ENCODE peak calls at places on chromosome 15, in five cellular contexts. Q, X, E, A and I are unnamed samples.

GRCh38 chr15:68310178-68310810 is 32.7 kb downstream of the FEM1B start:
- DNase-seq in E (no peak), Q (no peak), A (no peak), X (peak), I (peak)

GRCh38 chr15:74791667-74792066 is 9.8 kb downstream of the CSK start:
- DNase-seq in E (no peak), Q (no peak), A (no peak), X (no peak), I (peak)

GRCh38 chr15:31802761-31803160 is 227.6 kb upstream of the CHRNA7 start:
- DNase-seq in X (no peak), Q (no peak), A (no peak), E (no peak), I (no peak)

GRCh38 chr15:31396881-31397560 is 70.4 kb downstream of the KLF13 start:
- DNase-seq in A (peak), Q (no peak), E (peak), X (peak), I (peak)

GRCh38 chr15:78565951-78566774 is 843 bp downstream of the CHRNA5 start:
- DNase-seq in Q (no peak), E (no peak), X (no peak), A (peak), I (no peak)

GRCh38 chr15:100109486-100110035 is 232.2 kb downstream of the ADAMTS17 start:
- DNase-seq in Q (no peak), X (no peak), A (no peak), E (no peak), I (peak)

GRCh38 chr15:32119286-32119685 is 89.0 kb downstream of the CHRNA7 start:
- DNase-seq in Q (no peak), A (no peak), X (no peak), E (no peak), I (peak)

GRCh38 chr15:58934521-58934920 is 1.0 kb upstream of the SLTM start:
- DNase-seq in A (no peak), Q (no peak), E (peak), X (no peak), I (no peak)

GRCh38 chr15:96348112-96349027 is 17.9 kb downstream of the NR2F2 start:
- DNase-seq in Q (no peak), A (no peak), E (no peak), X (no peak), I (no peak)

GRCh38 chr15:74240002-74240568 is 4.0 kb downstream of the CCDC33 start:
- DNase-seq in X (peak), A (peak), E (peak), Q (no peak), I (peak)

GRCh38 chr15:42650208-42651066 is 75.0 kb downstream of the STARD9 start:
- DNase-seq in Q (peak), E (peak), X (peak), A (peak), I (no peak)

GRCh38 chr15:30791239-30791638 is 112.5 kb upstream of the FAN1 start:
- DNase-seq in X (no peak), A (no peak), Q (no peak), E (no peak), I (no peak)

GRCh38 chr15:81166949-81167816 is 29.5 kb upstream of the IL16 start:
- DNase-seq in Q (no peak), E (no peak), A (no peak), X (no peak), I (no peak)

GRCh38 chr15:60093273-60094067 is 89.4 kb downstream of the FOXB1 start:
- DNase-seq in A (peak), X (peak), E (no peak), Q (no peak), I (no peak)

GRCh38 chr15:69104050-69104750 is 56.2 kb upstream of the GLCE start:
- DNase-seq in E (no peak), A (peak), Q (no peak), X (no peak), I (no peak)

GRCh38 chr15:77012868-77013267 is 17.9 kb downstream of the PSTPIP1 start:
- DNase-seq in Q (no peak), E (no peak), A (no peak), X (no peak), I (no peak)

GRCh38 chr15:31133890-31134289 is 32.4 kb upstream of the TRPM1 start:
- DNase-seq in E (no peak), A (no peak), Q (no peak), X (no peak), I (no peak)

GRCh38 chr15:74788716-74789151 is 6.9 kb downstream of the CSK start:
- DNase-seq in A (no peak), X (no peak), E (no peak), Q (no peak), I (peak)

GRCh38 chr15:66622677-66623076 is 56.9 kb upstream of the LCTL start:
- DNase-seq in E (no peak), X (no peak), Q (no peak), A (no peak), I (no peak)

GRCh38 chr15:94322141-94322540 is 90.8 kb downstream of the MCTP2 start:
- DNase-seq in E (no peak), Q (no peak), A (no peak), X (no peak), I (no peak)

GRCh38 chr15:101464999-101465669 is 24.4 kb downstream of the PCSK6 start:
- DNase-seq in A (no peak), E (no peak), Q (no peak), X (no peak), I (no peak)

GRCh38 chr15:72205896-72206676 is 8.5 kb upstream of the GRAMD2A start:
- DNase-seq in E (no peak), A (no peak), Q (no peak), X (no peak), I (no peak)

GRCh38 chr15:93478922-93479321 is 389.9 kb upstream of the RGMA start:
- DNase-seq in X (peak), E (no peak), A (no peak), Q (no peak), I (no peak)

GRCh38 chr15:68114356-68114755 is 60.2 kb downstream of the PIAS1 start:
- DNase-seq in Q (no peak), X (no peak), A (no peak), E (no peak), I (no peak)

GRCh38 chr15:31178705-31179104 is 77.2 kb upstream of the TRPM1 start:
- DNase-seq in Q (no peak), A (no peak), X (no peak), E (no peak), I (no peak)

GRCh38 chr15:77607111-77607893 is 25.4 kb downstream of the LINGO1 start:
- DNase-seq in A (no peak), X (no peak), E (no peak), Q (no peak), I (no peak)

GRCh38 chr15:61794276-61794675 is 266.0 kb downstream of the VPS13C start:
- DNase-seq in X (no peak), A (no peak), Q (no peak), E (no peak), I (no peak)

GRCh38 chr15:82231842-82232241 is 30.7 kb downstream of the EFL1 start:
- DNase-seq in A (peak), Q (no peak), E (no peak), X (no peak), I (no peak)

GRCh38 chr15:37134699-37135131 is 34.4 kb upstream of the MEIS2 start:
- DNase-seq in X (no peak), Q (no peak), E (peak), A (peak), I (no peak)

GRCh38 chr15:38683382-38684242 is 119.0 kb upstream of the RASGRP1 start:
- DNase-seq in E (peak), X (peak), Q (peak), A (peak), I (no peak)

GRCh38 chr15:87609474-87609873 is 647.1 kb downstream of the NTRK3 start:
- DNase-seq in X (no peak), E (no peak), Q (no peak), A (no peak), I (no peak)

GRCh38 chr15:36753173-36753572 is 173.7 kb downstream of the CDIN1 start:
- DNase-seq in E (no peak), A (no peak), X (no peak), Q (no peak), I (no peak)

GRCh38 chr15:60392986-60393811 is 4.6 kb downstream of the ANXA2 start:
- DNase-seq in E (peak), X (peak), A (peak), Q (no peak), I (no peak)

DNA sequence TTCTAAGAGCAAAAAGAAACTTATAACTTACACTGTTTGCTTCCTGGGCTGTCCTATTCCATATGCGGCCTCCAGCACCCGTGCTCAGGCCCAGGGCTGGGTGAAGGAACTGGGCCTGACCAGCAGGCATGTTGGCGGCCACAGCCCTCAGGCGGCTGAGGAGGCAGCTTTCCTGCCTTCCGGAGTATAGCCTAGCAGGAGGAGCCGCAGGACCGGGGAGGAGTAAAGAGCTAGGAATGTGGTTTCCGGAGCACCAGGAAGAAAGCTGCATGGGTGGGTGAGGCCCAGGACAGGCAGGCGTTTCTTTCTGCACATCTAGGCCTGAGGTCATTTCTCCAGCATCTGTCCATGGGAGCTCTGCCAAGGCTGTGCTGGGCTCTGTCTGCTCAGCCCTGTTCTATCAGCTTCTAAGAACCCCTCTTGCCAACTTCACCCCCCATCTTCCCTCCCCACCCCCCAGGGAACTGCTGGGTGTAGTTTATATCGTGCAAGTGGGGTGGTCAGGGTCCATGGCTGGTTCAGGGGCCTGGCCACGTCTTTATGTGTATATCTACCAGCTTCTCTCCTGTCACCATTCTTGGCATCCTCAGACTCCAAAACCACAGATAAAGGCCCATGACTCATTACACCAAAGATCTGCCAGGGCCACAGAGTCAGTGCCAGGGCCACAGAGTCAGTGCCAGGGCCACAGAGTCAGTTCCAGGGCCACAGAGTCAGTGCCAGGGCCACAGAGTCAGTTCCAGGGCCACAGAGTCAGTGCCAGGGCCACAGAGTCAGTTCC is 7.8 kb upstream of the KIF7 start:
- DNase-seq in E (no peak), X (peak), Q (no peak), A (no peak), I (peak)
- TF ChIP-seq POLR2A in E (no peak), X (no peak), Q (no peak), A (no peak), I (no peak)

GRCh38 chr15:98983333-98983732 is 24.3 kb downstream of the PGPEP1L start:
- DNase-seq in Q (no peak), X (peak), E (no peak), A (no peak), I (no peak)
- TF ChIP-seq POLR2AphosphoS5 in Q (no peak), X (peak), E (no peak), A (no peak), I (no peak)

GRCh38 chr15:45166792-45167630 is 20.8 kb downstream of the SHF start:
- DNase-seq in X (peak), E (peak), Q (peak), A (peak), I (peak)
- TF ChIP-seq POLR2A in X (no peak), E (no peak), Q (peak), A (peak), I (peak)

GRCh38 chr15:63069616-63069952 is 27.0 kb downstream of the TPM1 start:
- DNase-seq in X (no peak), A (no peak), Q (no peak), E (no peak), I (no peak)
- TF ChIP-seq POLR2AphosphoS5 in X (no peak), A (no peak), Q (no peak), E (no peak), I (no peak)

DNA sequence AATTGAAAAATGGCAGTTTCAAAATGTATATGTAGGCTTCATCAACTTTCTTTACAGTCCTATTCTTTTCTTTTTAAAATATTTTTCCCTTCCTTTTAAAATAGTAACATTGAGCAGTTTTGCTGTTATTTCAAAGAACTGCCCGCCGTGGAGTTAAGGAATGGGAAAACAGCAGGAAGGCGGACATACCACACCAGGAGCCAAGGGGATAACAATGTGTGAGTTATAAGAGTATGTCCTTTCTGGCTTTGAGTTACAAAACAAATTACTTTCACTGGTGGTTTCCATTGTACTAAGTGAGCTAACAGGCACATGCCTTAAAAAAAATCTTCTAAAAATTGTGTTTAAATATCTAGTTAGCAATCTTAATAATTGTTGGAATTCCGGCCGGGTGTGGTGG is 37.4 kb upstream of the FBXL22 start:
- DNase-seq in Q (no peak), A (no peak), X (no peak), E (no peak), I (no peak)
- TF ChIP-seq POLR2A in Q (no peak), A (no peak), X (no peak), E (no peak), I (no peak)

GRCh38 chr15:22981336-22981840 is 1.2 kb upstream of the CYFIP1 start:
- DNase-seq in E (no peak), Q (no peak), A (no peak), X (no peak), I (peak)

GRCh38 chr15:22978691-22979068 is 1.5 kb downstream of the CYFIP1 start:
- DNase-seq in Q (no peak), A (no peak), E (no peak), X (no peak), I (no peak)

GRCh38 chr15:22979699-22980188 is 424 bp downstream of the CYFIP1 start:
- DNase-seq in E (no peak), Q (no peak), A (no peak), X (no peak), I (peak)

GRCh38 chr15:22979069-22979698 is 984 bp downstream of the CYFIP1 start:
- DNase-seq in E (no peak), A (peak), Q (peak), X (peak), I (peak)

DNA sequence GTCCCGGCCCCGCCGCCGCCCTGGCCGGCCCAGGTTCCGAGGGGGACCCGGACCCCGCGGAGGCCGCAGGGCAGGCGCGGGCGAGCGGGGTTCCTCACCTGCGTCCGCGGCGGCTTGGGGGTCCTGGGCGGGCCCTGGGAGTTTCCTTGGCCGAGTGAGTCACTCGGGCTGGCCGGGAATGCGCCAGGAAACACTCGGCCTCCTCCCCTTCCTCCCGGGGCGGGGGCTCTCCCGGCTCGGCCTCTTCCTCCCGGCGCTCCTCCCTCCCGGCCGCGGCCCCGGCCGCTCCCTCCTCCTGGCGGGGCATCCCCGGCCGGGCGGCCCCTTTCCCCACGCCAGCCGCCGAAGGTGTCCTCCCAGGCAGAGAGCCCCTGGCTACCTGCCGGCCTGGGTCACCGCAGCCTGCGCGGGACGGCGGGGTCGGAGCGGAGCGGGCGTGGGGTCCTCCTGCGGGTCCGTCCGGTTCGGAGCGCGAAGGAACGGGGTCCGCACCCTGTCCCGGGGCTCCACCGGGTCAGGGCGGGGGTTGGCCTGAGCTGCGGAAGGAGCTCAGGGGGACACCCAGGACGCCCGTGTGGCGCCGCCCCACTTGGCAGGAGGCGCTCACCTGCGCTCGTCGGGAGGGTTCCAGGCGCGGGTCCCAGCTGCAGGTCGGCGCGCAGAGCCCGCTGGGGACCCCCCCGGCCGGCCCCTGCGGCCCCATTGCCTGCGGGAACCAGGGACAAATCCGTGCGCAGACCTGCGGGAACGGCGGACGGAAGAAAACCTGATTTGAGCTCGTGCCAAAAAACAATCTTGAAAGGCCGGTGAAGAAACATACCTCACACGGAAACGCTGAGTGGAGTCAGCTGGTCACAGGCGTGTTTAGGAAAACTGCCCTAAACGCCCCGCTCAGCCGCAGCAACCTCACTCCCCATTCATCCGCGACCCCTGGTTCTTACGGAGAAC is at the start of gene CYFIP1:
- DNase-seq in A (peak), E (peak), X (peak), Q (peak), I (peak)
- TF ChIP-seq POLR2AphosphoS5 in A (peak), E (peak), X (peak), Q (no peak), I (peak)

DNA sequence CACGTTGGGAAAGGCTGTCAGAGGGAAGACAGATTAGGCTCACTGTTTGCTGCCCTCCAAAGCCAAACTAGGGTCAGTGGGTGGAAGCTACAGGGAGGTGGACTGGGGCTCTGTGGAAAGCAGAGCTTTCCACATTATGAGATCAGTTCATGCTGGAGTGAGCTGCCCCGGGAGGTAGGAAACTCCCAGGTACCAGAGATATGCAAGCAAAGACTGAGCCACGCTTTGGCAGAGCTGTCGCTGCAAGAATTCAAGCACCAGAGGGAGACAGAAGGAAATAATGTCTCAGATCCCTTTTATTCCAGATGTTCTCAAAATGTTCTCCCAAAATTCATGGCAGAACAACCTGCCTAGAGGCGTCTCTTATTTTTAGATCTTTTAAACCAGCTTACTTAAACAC is 286.6 kb downstream of the WDR72 start:
- DNase-seq in Q (no peak), A (no peak), E (no peak), X (no peak), I (no peak)
- TF ChIP-seq POLR2A in Q (no peak), A (no peak), E (no peak), X (no peak), I (no peak)

GRCh38 chr15:57667171-57667924 is 39.2 kb upstream of the POLR2M start:
- DNase-seq in E (no peak), A (peak), Q (no peak), X (no peak), I (no peak)
- TF ChIP-seq POLR2AphosphoS5 in E (no peak), A (no peak), Q (no peak), X (peak), I (no peak)

DNA sequence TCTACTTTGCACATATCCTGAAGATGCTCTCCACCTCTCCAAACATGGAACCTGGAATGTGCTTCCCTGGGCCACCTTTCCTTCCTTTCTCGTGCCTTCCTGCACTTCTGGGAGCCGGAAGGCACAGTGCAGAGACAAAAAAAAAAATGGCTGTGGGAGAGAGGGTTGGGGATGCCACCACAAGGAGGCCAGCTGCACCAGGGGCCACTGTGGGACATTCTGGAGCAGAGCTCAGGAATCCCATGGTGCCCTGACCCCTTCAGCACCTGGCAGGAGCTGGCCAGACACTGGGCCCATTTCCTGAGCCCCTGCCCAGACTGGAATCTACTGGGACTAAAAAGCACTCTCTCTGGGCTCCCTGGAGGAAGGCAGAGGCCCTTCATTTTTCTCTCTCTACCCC is 7.9 kb upstream of the BCL2L10 start:
- DNase-seq in A (no peak), X (no peak), Q (no peak), E (no peak), I (no peak)
- TF ChIP-seq POLR2A in A (no peak), X (no peak), Q (no peak), E (no peak), I (no peak)